ENCODE peak calls at places on chromosomes 13 and 19, in six cellular contexts. One of them, this sample, is unnamed.

GRCh38 chr13:48945626-48946025 is 30.1 kb upstream of the FNDC3A start:
- DNase-seq in hippocampal formation: no peak
- DNase-seq in NCI-H1105 treated with DMSO at 0.1 percent for 48 hours: no peak
- DNase-seq in GM04504: no peak
- DNase-seq in HEK293T: no peak
- DNase-seq in T1000: no peak
- DNase-seq in this sample: no peak

GRCh38 chr19:413756-414420 is 4.9 kb upstream of the C2CD4C start:
- DNase-seq in hippocampal formation: no peak
- DNase-seq in NCI-H1105 treated with DMSO at 0.1 percent for 48 hours: peak; percentile 80
- DNase-seq in GM04504: no peak
- DNase-seq in HEK293T: no peak
- DNase-seq in T1000: no peak
- DNase-seq in this sample: no peak

GRCh38 chr19:12995596-12996541 is 594 bp downstream of the NFIX start:
- DNase-seq in hippocampal formation: no peak
- DNase-seq in NCI-H1105 treated with DMSO at 0.1 percent for 48 hours: no peak
- DNase-seq in GM04504: no peak
- DNase-seq in HEK293T: no peak
- DNase-seq in T1000: no peak
- DNase-seq in this sample: no peak

GRCh38 chr19:46660008-46660517 is 919 bp downstream of the DACT3 start:
- DNase-seq in hippocampal formation: no peak
- DNase-seq in NCI-H1105 treated with DMSO at 0.1 percent for 48 hours: no peak
- DNase-seq in GM04504: no peak
- DNase-seq in HEK293T: peak; percentile 30
- DNase-seq in T1000: no peak
- DNase-seq in this sample: no peak

GRCh38 chr13:20191902-20192469 is 752 bp downstream of the GJB2 start:
- DNase-seq in hippocampal formation: no peak
- DNase-seq in NCI-H1105 treated with DMSO at 0.1 percent for 48 hours: no peak
- DNase-seq in GM04504: no peak
- DNase-seq in HEK293T: peak; percentile 10
- DNase-seq in T1000: no peak
- DNase-seq in this sample: no peak

GRCh38 chr19:51311388-51312257 is at the start of gene IGLON5:
- DNase-seq in hippocampal formation: no peak
- DNase-seq in NCI-H1105 treated with DMSO at 0.1 percent for 48 hours: no peak
- DNase-seq in GM04504: no peak
- DNase-seq in HEK293T: peak; percentile 49
- DNase-seq in T1000: no peak
- DNase-seq in this sample: no peak

GRCh38 chr13:73938375-73939070 is 195.7 kb downstream of the KLF12 start:
- DNase-seq in hippocampal formation: no peak
- DNase-seq in NCI-H1105 treated with DMSO at 0.1 percent for 48 hours: no peak
- DNase-seq in GM04504: peak; percentile 51
- DNase-seq in HEK293T: no peak
- DNase-seq in T1000: no peak
- DNase-seq in this sample: no peak

GRCh38 chr13:112444001-112444311 is 67.8 kb downstream of the SPACA7 start:
- DNase-seq in hippocampal formation: peak; percentile 22
- DNase-seq in NCI-H1105 treated with DMSO at 0.1 percent for 48 hours: peak; percentile 76
- DNase-seq in GM04504: no peak
- DNase-seq in HEK293T: peak; percentile 66
- DNase-seq in T1000: no peak
- DNase-seq in this sample: no peak

GRCh38 chr19:41263042-41263849 is 926 bp upstream of the HNRNPUL1 start:
- DNase-seq in hippocampal formation: peak; percentile 85
- DNase-seq in NCI-H1105 treated with DMSO at 0.1 percent for 48 hours: no peak
- DNase-seq in GM04504: peak; percentile 66
- DNase-seq in HEK293T: peak; percentile 42
- DNase-seq in T1000: peak; percentile 37
- DNase-seq in this sample: peak; percentile 79

GRCh38 chr19:16013851-16014840 is 62.1 kb upstream of the TPM4 start:
- DNase-seq in hippocampal formation: no peak
- DNase-seq in NCI-H1105 treated with DMSO at 0.1 percent for 48 hours: no peak
- DNase-seq in GM04504: no peak
- DNase-seq in HEK293T: no peak
- DNase-seq in T1000: no peak
- DNase-seq in this sample: no peak

GRCh38 chr13:46778879-46779278 is 18.1 kb downstream of the ESD start:
- DNase-seq in hippocampal formation: no peak
- DNase-seq in NCI-H1105 treated with DMSO at 0.1 percent for 48 hours: no peak
- DNase-seq in GM04504: peak; percentile 12
- DNase-seq in HEK293T: no peak
- DNase-seq in T1000: no peak
- DNase-seq in this sample: no peak

GRCh38 chr19:49809155-49809986 is 3.7 kb downstream of the FUZ start:
- DNase-seq in hippocampal formation: peak; percentile 11
- DNase-seq in NCI-H1105 treated with DMSO at 0.1 percent for 48 hours: peak; percentile 70
- DNase-seq in GM04504: no peak
- DNase-seq in HEK293T: no peak
- DNase-seq in T1000: peak; percentile 36
- DNase-seq in this sample: no peak

GRCh38 chr13:27868639-27869435 is 51.0 kb upstream of the PDX1 start:
- DNase-seq in hippocampal formation: no peak
- DNase-seq in NCI-H1105 treated with DMSO at 0.1 percent for 48 hours: peak; percentile 0
- DNase-seq in GM04504: no peak
- DNase-seq in HEK293T: no peak
- DNase-seq in T1000: no peak
- DNase-seq in this sample: no peak

GRCh38 chr19:1016647-1017114 is 4.2 kb downstream of the TMEM259 start:
- DNase-seq in hippocampal formation: no peak
- DNase-seq in NCI-H1105 treated with DMSO at 0.1 percent for 48 hours: no peak
- DNase-seq in GM04504: no peak
- DNase-seq in HEK293T: no peak
- DNase-seq in T1000: no peak
- DNase-seq in this sample: no peak

GRCh38 chr19:46133101-46133627 is 8.7 kb upstream of the IGFL3 start:
- DNase-seq in hippocampal formation: peak; percentile 51
- DNase-seq in NCI-H1105 treated with DMSO at 0.1 percent for 48 hours: peak; percentile 65
- DNase-seq in GM04504: peak; percentile 58
- DNase-seq in HEK293T: peak; percentile 34
- DNase-seq in T1000: peak; percentile 22
- DNase-seq in this sample: peak; percentile 10

GRCh38 chr19:48190288-48191284 is 20.1 kb downstream of the ZSWIM9 start:
- DNase-seq in hippocampal formation: peak; percentile 61
- DNase-seq in NCI-H1105 treated with DMSO at 0.1 percent for 48 hours: no peak
- DNase-seq in GM04504: no peak
- DNase-seq in HEK293T: peak; percentile 85
- DNase-seq in T1000: peak; percentile 65
- DNase-seq in this sample: peak; percentile 97

GRCh38 chr19:16661480-16662034 is 618 bp downstream of the TMEM38A start:
- DNase-seq in hippocampal formation: no peak
- DNase-seq in NCI-H1105 treated with DMSO at 0.1 percent for 48 hours: peak; percentile 2
- DNase-seq in GM04504: no peak
- DNase-seq in HEK293T: no peak
- DNase-seq in T1000: no peak
- DNase-seq in this sample: no peak

GRCh38 chr13:40547545-40548322 is 118.7 kb downstream of the FOXO1 start:
- DNase-seq in hippocampal formation: no peak
- DNase-seq in NCI-H1105 treated with DMSO at 0.1 percent for 48 hours: no peak
- DNase-seq in GM04504: no peak
- DNase-seq in HEK293T: no peak
- DNase-seq in T1000: no peak
- DNase-seq in this sample: no peak

GRCh38 chr19:8526345-8527062 is 12.5 kb upstream of the ZNF414 start:
- DNase-seq in hippocampal formation: peak; percentile 64
- DNase-seq in NCI-H1105 treated with DMSO at 0.1 percent for 48 hours: peak; percentile 70
- DNase-seq in GM04504: peak; percentile 73
- DNase-seq in HEK293T: peak; percentile 89
- DNase-seq in T1000: peak; percentile 73
- DNase-seq in this sample: peak; percentile 69

GRCh38 chr19:40667602-40668001 is 22.8 kb downstream of the NUMBL start:
- DNase-seq in hippocampal formation: no peak
- DNase-seq in NCI-H1105 treated with DMSO at 0.1 percent for 48 hours: no peak
- DNase-seq in GM04504: no peak
- DNase-seq in HEK293T: no peak
- DNase-seq in T1000: no peak
- DNase-seq in this sample: no peak

GRCh38 chr13:45456196-45456972 is 8.4 kb upstream of the COG3 start:
- DNase-seq in hippocampal formation: no peak
- DNase-seq in NCI-H1105 treated with DMSO at 0.1 percent for 48 hours: no peak
- DNase-seq in GM04504: no peak
- DNase-seq in HEK293T: no peak
- DNase-seq in T1000: no peak
- DNase-seq in this sample: no peak

GRCh38 chr19:6740589-6741348 is 1.3 kb downstream of the TRIP10 start:
- DNase-seq in hippocampal formation: no peak
- DNase-seq in NCI-H1105 treated with DMSO at 0.1 percent for 48 hours: no peak
- DNase-seq in GM04504: no peak
- DNase-seq in HEK293T: peak; percentile 34
- DNase-seq in T1000: peak; percentile 28
- DNase-seq in this sample: no peak

GRCh38 chr13:73625562-73626339 is 508.5 kb downstream of the KLF12 start:
- DNase-seq in hippocampal formation: no peak
- DNase-seq in NCI-H1105 treated with DMSO at 0.1 percent for 48 hours: no peak
- DNase-seq in GM04504: no peak
- DNase-seq in HEK293T: no peak
- DNase-seq in T1000: no peak
- DNase-seq in this sample: no peak

GRCh38 chr13:64480648-64481047 is 2749.5 kb downstream of the PCDH9 start:
- DNase-seq in hippocampal formation: no peak
- DNase-seq in NCI-H1105 treated with DMSO at 0.1 percent for 48 hours: no peak
- DNase-seq in GM04504: no peak
- DNase-seq in HEK293T: no peak
- DNase-seq in T1000: no peak
- DNase-seq in this sample: no peak

This sample was measured in NCI-H2171.